ENCODE peak calls at places on chromosomes 16 and 17, in four cellular contexts. P is IMR-90, S is A549, J is GM12878. R is an unnamed sample.

GRCh38 chr17:74815671-74816370 is 39.7 kb upstream of the NAT9 start:
- DNase-seq in P (no peak), S (no peak), J (no peak), R (peak)

GRCh38 chr16:10949424-10949970 is 5.1 kb downstream of the CLEC16A start:
- DNase-seq in P (no peak), S (peak), J (peak), R (no peak)

GRCh38 chr17:83192161-83192788 is 112.9 kb downstream of the METRNL start:
- DNase-seq in P (peak), S (no peak), J (no peak), R (no peak)

GRCh38 chr17:60506312-60506711 is 19.7 kb downstream of the APPBP2 start:
- DNase-seq in P (peak), S (peak), J (no peak), R (no peak)

GRCh38 chr16:26645629-26646028 is 421.1 kb upstream of the C16orf82 start:
- DNase-seq in P (no peak), S (peak), J (no peak), R (peak)

GRCh38 chr17:27293359-27293897 is 486 bp upstream of the WSB1 start:
- DNase-seq in P (no peak), S (no peak), J (no peak), R (no peak)

GRCh38 chr16:27729516-27730304 is 179.8 kb downstream of the KATNIP start:
- DNase-seq in P (peak), S (no peak), J (no peak), R (no peak)

GRCh38 chr16:3171855-3172593 is 16.0 kb upstream of the OR1F1 start:
- DNase-seq in P (peak), S (peak), J (no peak), R (peak)

DNA sequence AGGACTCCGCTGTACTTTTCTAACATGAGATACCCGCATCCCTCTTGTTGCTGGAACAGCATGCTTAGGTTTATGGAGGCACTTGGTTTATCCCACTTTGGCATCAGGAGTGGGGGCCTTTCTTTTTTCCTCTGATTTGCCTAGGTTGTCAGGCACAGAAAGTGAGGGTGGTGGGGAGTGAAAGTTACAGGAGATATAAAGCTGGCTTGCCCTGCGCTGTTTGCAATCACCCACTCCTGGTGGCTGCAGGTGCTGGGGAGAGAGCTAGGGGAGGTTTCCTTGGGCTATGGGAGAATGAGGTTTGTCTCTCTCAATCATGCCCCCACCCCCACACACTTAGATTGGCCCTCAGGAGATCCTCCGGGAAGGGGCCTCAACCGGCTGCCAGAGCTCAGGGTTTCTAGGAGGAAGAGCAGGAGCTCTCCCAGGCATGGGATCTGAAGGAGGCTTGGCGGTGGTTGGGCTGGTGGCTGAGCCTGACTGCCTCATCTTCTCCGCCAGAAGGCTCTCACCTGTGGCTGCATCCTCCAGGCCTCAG is 1.4 kb downstream of the WSCD1 start:
- DNase-seq in P (no peak), S (no peak), J (no peak), R (no peak)
- TF ChIP-seq BHLHE40 in P (no peak), S (no peak), J (no peak), R (no peak)

GRCh38 chr17:78240012-78240655 is 8.7 kb downstream of the TMEM235 start:
- DNase-seq in P (no peak), S (no peak), J (no peak), R (no peak)

GRCh38 chr17:78241277-78242023 is 10.0 kb downstream of the TMEM235 start:
- DNase-seq in P (peak), S (peak), J (no peak), R (peak)

GRCh38 chr17:78238823-78239488 is 7.5 kb downstream of the TMEM235 start:
- DNase-seq in P (no peak), S (no peak), J (no peak), R (no peak)

GRCh38 chr17:78240839-78241238 is 9.4 kb downstream of the TMEM235 start:
- DNase-seq in P (no peak), S (no peak), J (no peak), R (no peak)

DNA sequence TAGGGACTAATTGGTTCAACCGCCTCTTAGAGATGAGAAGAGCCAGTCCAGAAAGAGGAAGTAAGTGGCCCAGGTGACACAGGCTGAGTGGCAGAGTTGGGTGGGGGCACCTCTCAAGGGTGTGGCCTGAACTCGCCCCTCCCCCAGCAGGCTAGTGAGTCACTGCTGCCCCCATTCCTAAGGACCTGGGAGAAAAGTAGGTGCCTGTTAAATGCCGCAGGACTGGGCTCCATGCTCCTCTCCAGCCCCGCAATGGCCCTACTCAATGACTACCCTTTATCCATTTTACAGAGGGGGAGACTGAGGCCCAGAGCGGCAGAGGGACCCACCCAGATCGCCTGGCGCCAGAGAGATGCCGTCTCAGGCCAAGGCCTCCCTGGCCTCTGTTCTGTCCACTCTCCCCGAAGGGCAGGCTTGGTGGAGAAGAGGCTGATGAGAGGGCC is 8.1 kb downstream of the TMEM235 start:
- DNase-seq in P (no peak), S (no peak), J (no peak), R (no peak)
- TF ChIP-seq BHLHE40 in P (no peak), S (no peak), J (no peak), R (no peak)

GRCh38 chr16:61831351-61831933 is 204.8 kb downstream of the CDH8 start:
- DNase-seq in P (no peak), S (no peak), J (no peak), R (no peak)

GRCh38 chr16:61834082-61834481 is 202.2 kb downstream of the CDH8 start:
- DNase-seq in P (no peak), S (no peak), J (no peak), R (no peak)

DNA sequence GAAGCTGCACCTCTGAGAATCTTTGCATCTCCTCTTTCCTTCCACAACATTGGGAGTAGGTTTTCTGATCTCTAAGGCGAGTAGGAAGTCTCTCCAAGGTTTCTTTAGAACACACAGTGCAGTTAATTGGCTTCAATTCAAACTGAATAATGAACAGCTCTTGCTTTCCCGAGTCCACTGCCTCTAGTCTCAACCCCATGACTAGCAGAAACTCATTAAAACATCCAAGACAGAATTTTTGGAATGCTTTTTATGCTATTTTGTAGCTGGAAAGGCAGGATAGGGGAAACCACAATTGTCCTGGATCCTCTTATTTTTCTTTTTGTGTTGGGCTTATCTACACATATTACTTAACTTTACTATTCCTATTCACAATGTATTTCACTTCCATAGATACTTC is 206.6 kb downstream of the CDH8 start:
- DNase-seq in P (no peak), S (no peak), J (no peak), R (no peak)
- TF ChIP-seq BHLHE40 in P (no peak), S (no peak), J (no peak), R (no peak)

DNA sequence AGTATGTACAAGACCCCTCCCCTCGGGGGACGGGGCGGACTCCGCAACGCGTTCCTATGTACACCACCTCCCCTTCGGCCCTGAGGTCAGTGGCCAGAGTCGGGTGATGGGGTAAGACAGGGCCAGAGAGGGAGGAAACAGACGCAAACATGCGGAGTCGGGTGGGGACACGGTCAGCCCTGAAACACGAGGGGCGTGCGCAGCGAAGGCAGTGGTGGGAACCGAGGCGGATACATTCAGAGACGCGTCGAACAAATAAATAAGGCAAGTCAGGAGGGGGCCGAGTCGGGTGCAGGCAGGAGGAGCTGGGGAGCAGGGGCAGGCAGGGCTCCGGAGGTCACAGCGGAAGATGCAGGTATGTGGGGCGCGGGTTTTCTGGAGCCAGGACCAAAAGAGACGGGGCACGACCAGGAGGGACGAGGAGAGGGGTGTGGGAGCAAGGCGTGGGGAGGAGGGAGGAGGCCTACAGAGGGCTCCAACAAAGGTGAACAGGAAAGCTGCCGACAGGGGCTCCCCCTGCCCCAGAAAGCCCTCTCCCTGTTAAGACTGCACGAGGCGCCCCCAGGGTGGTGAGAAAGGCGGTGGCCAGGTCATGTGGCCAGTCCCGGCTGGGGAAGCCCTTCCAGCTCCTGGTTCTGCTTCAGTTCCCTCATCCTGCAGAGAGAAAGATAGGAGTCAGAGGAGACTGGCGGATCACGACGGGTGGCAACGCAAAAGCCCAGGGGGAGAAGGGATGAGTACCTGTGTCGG is 724 bp upstream of the SPAG7 start:
- DNase-seq in P (no peak), S (no peak), J (no peak), R (no peak)
- TF ChIP-seq BHLHE40 in P (no peak), S (no peak), J (no peak), R (no peak)

GRCh38 chr16:47045459-47045858 is 72.0 kb upstream of the DNAJA2 start:
- DNase-seq in P (no peak), S (no peak), J (no peak), R (no peak)

GRCh38 chr16:47043970-47044684 is 70.7 kb upstream of the DNAJA2 start:
- DNase-seq in P (no peak), S (no peak), J (no peak), R (no peak)

GRCh38 chr16:47043200-47043599 is 69.7 kb upstream of the DNAJA2 start:
- DNase-seq in P (no peak), S (no peak), J (no peak), R (no peak)

GRCh38 chr16:47046726-47047602 is 73.5 kb upstream of the DNAJA2 start:
- DNase-seq in P (no peak), S (no peak), J (peak), R (no peak)

DNA sequence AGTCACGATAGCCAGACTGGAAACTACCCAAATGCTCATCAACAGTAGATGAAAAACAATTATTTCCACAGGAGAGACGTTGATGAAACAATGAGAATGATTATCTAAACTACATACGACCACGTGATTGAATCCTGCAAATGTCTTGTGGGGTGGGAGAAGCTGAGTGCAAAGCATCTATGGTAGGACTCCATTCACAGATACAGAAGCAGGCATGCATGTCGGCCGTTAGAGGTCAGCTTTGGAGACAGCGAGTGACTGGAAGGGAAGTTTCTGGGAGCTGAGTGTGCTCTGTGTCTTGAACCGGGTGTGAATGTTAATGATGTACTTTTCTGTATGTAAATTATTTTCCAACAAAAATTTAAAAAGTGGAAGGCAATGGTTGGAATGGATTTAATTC is 71.5 kb upstream of the DNAJA2 start:
- DNase-seq in P (no peak), S (no peak), J (no peak), R (no peak)
- TF ChIP-seq BHLHE40 in P (no peak), S (no peak), J (no peak), R (no peak)